ENCODE peak calls at places on chromosomes 1 and 21, in four cellular contexts. One of them, this sample, is unnamed.

GRCh38 chr21:45468971-45469272 is 64.0 kb downstream of the COL18A1 start:
- DNase-seq in thoracic aorta: no peak
- DNase-seq in AG04450: no peak
- DNase-seq in heart left ventricle: no peak
- DNase-seq in this sample: peak; percentile 32

GRCh38 chr1:146034976-146035469 is 13.5 kb upstream of the HJV start:
- DNase-seq in thoracic aorta: no peak
- DNase-seq in heart left ventricle: no peak
- DNase-seq in AG04450: no peak
- DNase-seq in this sample: no peak

GRCh38 chr1:27149084-27149483 is 5.8 kb downstream of the SLC9A1 start:
- DNase-seq in thoracic aorta: no peak
- DNase-seq in heart left ventricle: no peak
- DNase-seq in AG04450: no peak
- DNase-seq in this sample: no peak

GRCh38 chr1:31238986-31239613 is 587 bp downstream of the NKAIN1 start:
- DNase-seq in heart left ventricle: no peak
- DNase-seq in thoracic aorta: no peak
- DNase-seq in AG04450: no peak
- DNase-seq in this sample: no peak

GRCh38 chr1:12434174-12434573 is 183.8 kb downstream of the DHRS3 start:
- DNase-seq in AG04450: no peak
- DNase-seq in heart left ventricle: no peak
- DNase-seq in thoracic aorta: no peak
- DNase-seq in this sample: no peak

GRCh38 chr1:234321211-234321610 is 52.0 kb upstream of the COA6 start:
- DNase-seq in heart left ventricle: no peak
- DNase-seq in AG04450: no peak
- DNase-seq in thoracic aorta: no peak
- DNase-seq in this sample: no peak

GRCh38 chr21:43347461-43347860 is 79.5 kb downstream of the SIK1 start:
- DNase-seq in AG04450: no peak
- DNase-seq in thoracic aorta: no peak
- DNase-seq in heart left ventricle: no peak
- DNase-seq in this sample: no peak

GRCh38 chr1:167819849-167820683 is 93.9 kb downstream of the ADCY10 start:
- DNase-seq in AG04450: peak; percentile 63
- DNase-seq in heart left ventricle: peak; percentile 79
- DNase-seq in thoracic aorta: peak; percentile 47
- DNase-seq in this sample: peak; percentile 76

GRCh38 chr1:55217226-55217996 is 2.2 kb upstream of the USP24 start:
- DNase-seq in thoracic aorta: no peak
- DNase-seq in heart left ventricle: peak; percentile 27
- DNase-seq in AG04450: no peak
- DNase-seq in this sample: no peak

GRCh38 chr1:54577612-54578011 is 29.6 kb downstream of the ACOT11 start:
- DNase-seq in thoracic aorta: no peak
- DNase-seq in heart left ventricle: peak; percentile 87
- DNase-seq in AG04450: peak; percentile 20
- DNase-seq in this sample: peak; percentile 86

GRCh38 chr1:190320952-190321351 is 156.7 kb downstream of the BRINP3 start:
- DNase-seq in AG04450: peak; percentile 10
- DNase-seq in thoracic aorta: no peak
- DNase-seq in heart left ventricle: no peak
- DNase-seq in this sample: no peak

GRCh38 chr1:96309783-96310182 is 411.8 kb upstream of the PTBP2 start:
- DNase-seq in AG04450: peak; percentile 20
- DNase-seq in thoracic aorta: no peak
- DNase-seq in heart left ventricle: no peak
- DNase-seq in this sample: no peak

GRCh38 chr21:26845066-26845749 is at the start of gene ADAMTS1:
- DNase-seq in heart left ventricle: peak; percentile 95
- DNase-seq in thoracic aorta: peak; percentile 77
- DNase-seq in AG04450: peak; percentile 89
- DNase-seq in this sample: peak; percentile 82

GRCh38 chr1:7560128-7560527 is 211.0 kb upstream of the VAMP3 start:
- DNase-seq in heart left ventricle: no peak
- DNase-seq in thoracic aorta: no peak
- DNase-seq in AG04450: no peak
- DNase-seq in this sample: no peak

GRCh38 chr1:7560601-7561181 is 210.4 kb upstream of the VAMP3 start:
- DNase-seq in heart left ventricle: no peak
- DNase-seq in thoracic aorta: no peak
- DNase-seq in AG04450: no peak
- DNase-seq in this sample: no peak

GRCh38 chr1:7561936-7562728 is 209.0 kb upstream of the VAMP3 start:
- DNase-seq in thoracic aorta: no peak
- DNase-seq in AG04450: no peak
- DNase-seq in heart left ventricle: no peak
- DNase-seq in this sample: no peak

GRCh38 chr1:7562729-7563605 is 208.1 kb upstream of the VAMP3 start:
- DNase-seq in AG04450: no peak
- DNase-seq in heart left ventricle: no peak
- DNase-seq in thoracic aorta: no peak
- DNase-seq in this sample: no peak

DNA sequence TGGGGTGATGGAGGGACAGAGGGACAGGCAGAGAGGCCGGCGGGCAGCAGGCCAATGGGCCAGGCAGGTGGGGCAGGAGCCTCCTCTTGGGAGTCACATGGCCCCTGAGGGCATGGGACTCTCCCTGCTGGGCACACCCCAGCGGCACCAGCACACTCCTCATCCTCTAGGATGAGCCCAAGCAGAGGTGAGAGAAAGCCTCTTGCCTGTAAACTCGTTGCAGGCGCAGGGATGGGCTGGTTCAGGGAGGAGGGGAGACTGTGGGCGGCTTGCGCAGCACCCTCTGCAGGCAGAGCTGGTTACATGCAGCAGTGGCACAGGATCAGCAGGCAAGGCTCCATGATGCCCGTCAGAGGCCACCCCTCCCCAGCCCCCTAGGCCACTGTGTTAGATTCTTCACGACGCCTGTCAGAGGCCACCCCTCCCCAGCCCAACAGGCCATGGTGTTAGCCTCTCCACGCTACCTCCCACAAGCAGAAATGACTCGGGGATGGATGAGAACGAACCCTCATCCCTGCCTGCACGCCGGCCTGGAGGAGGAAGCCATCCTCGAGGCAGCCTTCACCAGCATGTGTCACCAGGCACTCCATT is 209.7 kb upstream of the VAMP3 start:
- DNase-seq in AG04450: no peak
- DNase-seq in heart left ventricle: no peak
- DNase-seq in thoracic aorta: no peak
- DNase-seq in this sample: no peak
- H3K27ac ChIP-seq in AG04450: no peak overlapping the region
- H3K27ac ChIP-seq in heart left ventricle: no peak overlapping the region
- H3K27ac ChIP-seq in thoracic aorta: no peak overlapping the region
- H3K27ac ChIP-seq in this sample: no peak overlapping the region

DNA sequence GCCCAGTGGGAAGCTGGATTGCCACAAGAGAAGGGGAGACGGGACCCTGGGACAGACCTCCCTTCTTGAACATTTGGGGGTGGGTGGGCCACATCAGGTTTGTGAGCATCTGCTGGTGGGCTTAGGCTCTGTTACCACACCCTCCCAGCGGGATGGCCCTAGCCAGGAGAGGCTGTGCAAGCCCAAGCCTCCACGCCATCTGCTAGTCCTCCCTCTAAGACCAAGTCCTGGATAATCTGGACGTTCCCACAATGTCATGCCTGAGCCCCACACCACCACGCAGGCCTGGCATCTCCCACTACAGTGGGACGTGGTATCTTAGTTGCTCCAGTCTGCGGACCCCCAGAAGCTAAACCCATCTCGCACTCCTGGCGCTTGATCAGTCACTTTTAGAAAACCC is 3.7 kb upstream of the IBA57 start:
- DNase-seq in heart left ventricle: no peak
- DNase-seq in AG04450: no peak
- DNase-seq in thoracic aorta: no peak
- DNase-seq in this sample: peak; percentile 30
- H3K27ac ChIP-seq in heart left ventricle: peak overlapping the region; percentile 100
- H3K27ac ChIP-seq in AG04450: no peak overlapping the region
- H3K27ac ChIP-seq in thoracic aorta: no peak overlapping the region
- H3K27ac ChIP-seq in this sample: peak overlapping the region; percentile 100

DNA sequence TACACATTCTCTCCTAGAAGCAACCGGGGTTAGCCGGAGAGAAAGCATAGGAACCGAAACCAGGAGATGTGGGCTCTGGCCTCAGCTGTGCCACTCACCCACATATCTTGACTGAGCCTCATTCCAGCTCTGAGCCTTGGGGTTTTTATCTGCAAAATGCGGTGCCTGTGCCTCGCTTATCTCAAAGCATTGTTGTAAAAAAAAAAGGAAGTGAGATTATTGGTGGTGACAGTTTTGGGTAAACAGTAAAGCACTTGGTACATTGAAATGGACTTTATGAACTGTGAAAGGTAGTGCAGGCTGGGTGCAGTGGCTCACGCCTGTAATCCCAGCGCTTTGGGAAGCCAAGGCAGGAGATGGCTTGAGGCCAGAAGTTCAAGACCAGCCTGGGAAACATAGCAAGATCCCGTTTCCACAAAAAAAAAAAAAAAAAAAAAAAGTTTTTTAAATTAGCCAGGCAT is 3.8 kb downstream of the PTAFR start:
- DNase-seq in thoracic aorta: no peak
- DNase-seq in heart left ventricle: no peak
- DNase-seq in AG04450: no peak
- DNase-seq in this sample: peak; percentile 53
- H3K27ac ChIP-seq in thoracic aorta: no peak overlapping the region
- H3K27ac ChIP-seq in heart left ventricle: no peak overlapping the region
- H3K27ac ChIP-seq in AG04450: no peak overlapping the region
- H3K27ac ChIP-seq in this sample: peak overlapping the region; percentile 68

GRCh38 chr21:14911351-14911750 is 153.4 kb downstream of the NRIP1 start:
- DNase-seq in AG04450: no peak
- DNase-seq in thoracic aorta: no peak
- DNase-seq in heart left ventricle: no peak
- DNase-seq in this sample: no peak
- H3K27ac ChIP-seq in AG04450: no peak overlapping the region
- H3K27ac ChIP-seq in thoracic aorta: no peak overlapping the region
- H3K27ac ChIP-seq in heart left ventricle: no peak overlapping the region
- H3K27ac ChIP-seq in this sample: no peak overlapping the region

DNA sequence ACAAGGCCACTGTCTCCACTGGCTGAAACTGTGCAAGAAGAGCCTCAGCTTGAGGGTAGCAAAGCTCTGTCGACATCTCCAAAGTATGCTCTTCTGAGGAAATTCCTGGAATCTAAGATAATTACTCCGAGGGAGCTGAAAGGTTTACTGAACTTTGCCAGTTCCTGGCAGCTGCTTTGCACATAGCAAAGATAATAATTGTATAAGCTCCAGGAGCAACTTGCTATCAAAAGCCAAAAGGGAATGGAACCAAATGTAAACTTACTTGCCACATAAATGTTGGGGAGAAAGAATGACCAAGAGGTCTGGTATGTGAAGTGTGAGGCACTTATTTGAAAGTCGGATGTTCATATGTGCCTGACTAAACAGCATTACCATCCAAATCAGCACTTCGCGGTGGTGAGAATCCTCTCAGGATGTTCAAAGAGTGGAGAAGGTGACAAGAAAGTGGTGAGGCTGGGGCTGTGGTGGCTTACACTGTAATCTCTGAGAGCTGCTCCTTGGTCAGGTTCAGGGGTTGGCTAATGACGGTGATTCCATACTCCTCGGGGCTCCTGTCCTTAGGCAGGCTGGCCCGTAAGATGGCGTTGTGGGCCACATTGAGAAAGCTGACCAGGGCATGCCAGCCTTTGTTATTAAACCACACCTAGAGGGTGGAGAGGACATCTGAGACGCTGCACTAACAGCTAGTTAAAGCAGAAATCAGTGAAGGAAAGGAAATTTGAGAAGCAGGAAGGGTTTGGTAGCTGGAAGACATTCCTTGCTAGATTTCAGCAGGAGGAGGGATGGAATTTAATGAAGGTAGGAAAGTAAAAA is 100.0 kb downstream of the ABCA4 start:
- DNase-seq in thoracic aorta: no peak
- DNase-seq in heart left ventricle: no peak
- DNase-seq in AG04450: peak; percentile 93
- DNase-seq in this sample: no peak
- H3K27ac ChIP-seq in thoracic aorta: no peak overlapping the region
- H3K27ac ChIP-seq in heart left ventricle: no peak overlapping the region
- H3K27ac ChIP-seq in AG04450: peak overlapping the region; percentile 97
- H3K27ac ChIP-seq in this sample: peak overlapping the region; percentile 60

DNA sequence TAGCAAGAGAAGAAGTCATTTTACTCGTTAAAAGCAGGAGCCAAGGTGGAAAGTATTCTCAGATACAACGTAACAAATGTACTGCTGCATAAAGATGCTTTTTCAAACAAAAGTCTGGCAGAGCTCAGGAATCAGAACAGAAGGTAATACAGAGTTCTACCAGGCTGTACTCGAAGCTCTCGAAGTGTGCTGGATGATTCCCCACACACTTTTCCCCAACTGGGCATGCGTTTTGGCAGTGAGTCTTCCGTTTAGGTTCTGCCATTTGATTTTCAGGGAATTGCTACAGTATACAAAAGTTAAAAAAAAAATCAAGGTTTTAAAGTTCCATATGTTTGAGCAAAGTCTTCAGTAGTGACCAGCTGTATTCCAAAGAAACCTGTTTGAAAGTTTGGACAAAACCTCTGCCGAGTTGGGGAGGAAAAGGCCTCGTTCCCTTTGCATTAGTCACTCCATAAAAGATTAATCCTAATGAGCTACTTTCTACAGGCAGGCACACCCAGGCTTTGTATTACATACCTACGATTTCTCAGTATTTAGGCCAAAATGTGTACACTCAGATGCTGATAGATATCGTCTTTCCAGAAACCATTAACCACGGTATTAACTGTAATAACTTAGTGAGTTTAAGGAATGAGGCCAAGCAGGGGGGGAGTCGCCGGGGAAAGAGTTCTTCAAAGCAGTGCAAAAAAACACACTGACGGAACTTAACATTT is 477.1 kb downstream of the LMO4 start:
- DNase-seq in thoracic aorta: no peak
- DNase-seq in heart left ventricle: no peak
- DNase-seq in AG04450: peak; percentile 50
- DNase-seq in this sample: no peak
- H3K27ac ChIP-seq in thoracic aorta: peak overlapping the region; percentile 49
- H3K27ac ChIP-seq in heart left ventricle: no peak overlapping the region
- H3K27ac ChIP-seq in AG04450: peak overlapping the region; percentile 86
- H3K27ac ChIP-seq in this sample: no peak overlapping the region

DNA sequence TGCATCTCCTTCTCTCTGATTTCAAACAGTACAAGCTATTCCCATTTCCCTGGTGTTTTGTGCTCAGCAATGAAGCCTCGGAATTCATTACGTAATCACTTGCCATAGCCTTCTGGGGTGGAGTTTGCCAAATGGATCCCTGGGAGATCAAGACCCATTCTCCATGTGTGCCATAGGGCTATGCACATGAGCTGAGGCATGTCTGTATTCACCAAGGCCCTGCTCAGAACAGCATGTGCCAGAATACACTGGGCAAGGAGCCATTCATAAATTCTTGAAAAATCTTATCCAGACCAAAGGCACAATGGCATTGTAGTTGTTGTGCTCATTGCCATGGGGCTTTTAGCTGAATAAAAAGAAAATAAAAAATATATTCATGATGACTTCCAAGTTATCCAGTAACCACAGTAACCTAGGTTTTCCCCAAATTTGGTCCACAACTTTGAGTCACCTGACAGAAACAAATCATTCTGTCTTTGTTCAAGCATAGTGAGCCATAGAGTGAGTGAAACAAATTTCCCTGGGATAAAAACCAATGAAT is 53.0 kb downstream of the CRB1 start:
- DNase-seq in thoracic aorta: no peak
- DNase-seq in heart left ventricle: no peak
- DNase-seq in AG04450: no peak
- DNase-seq in this sample: no peak
- H3K27ac ChIP-seq in thoracic aorta: no peak overlapping the region
- H3K27ac ChIP-seq in heart left ventricle: no peak overlapping the region
- H3K27ac ChIP-seq in AG04450: no peak overlapping the region
- H3K27ac ChIP-seq in this sample: no peak overlapping the region

GRCh38 chr1:35810096-35810860 is 2.5 kb downstream of the AGO4 start:
- DNase-seq in heart left ventricle: no peak
- DNase-seq in AG04450: no peak
- DNase-seq in thoracic aorta: no peak
- DNase-seq in this sample: no peak
- H3K27ac ChIP-seq in heart left ventricle: no peak overlapping the region
- H3K27ac ChIP-seq in AG04450: no peak overlapping the region
- H3K27ac ChIP-seq in thoracic aorta: no peak overlapping the region
- H3K27ac ChIP-seq in this sample: peak overlapping the region; percentile 94